ENCODE peak calls at places on chromosomes 6 and 20, in six cellular contexts. One of them, this sample, is unnamed.

GRCh38 chr6:106886922-106887797 is 87.4 kb downstream of the CD24 start:
- DNase-seq in mesenchymal stem cell: no peak
- DNase-seq in H9: no peak
- DNase-seq in IMR-90: no peak
- DNase-seq in H1: no peak
- DNase-seq in neuronal stem cell: peak; percentile 24
- DNase-seq in this sample: peak; percentile 53

GRCh38 chr6:87918461-87918941 is 129.1 kb upstream of the SPACA1 start:
- DNase-seq in neuronal stem cell: no peak
- DNase-seq in H9: no peak
- DNase-seq in mesenchymal stem cell: no peak
- DNase-seq in IMR-90: no peak
- DNase-seq in H1: no peak
- DNase-seq in this sample: peak; percentile 70

GRCh38 chr6:55980627-55981211 is 105.3 kb upstream of the BMP5 start:
- DNase-seq in neuronal stem cell: peak; percentile 56
- DNase-seq in mesenchymal stem cell: peak; percentile 55
- DNase-seq in IMR-90: peak; percentile 41
- DNase-seq in H9: no peak
- DNase-seq in H1: no peak
- DNase-seq in this sample: peak; percentile 56

GRCh38 chr6:81766482-81767069 is 14.1 kb upstream of the TENT5A start:
- DNase-seq in IMR-90: peak; percentile 93
- DNase-seq in H1: no peak
- DNase-seq in mesenchymal stem cell: peak; percentile 95
- DNase-seq in neuronal stem cell: no peak
- DNase-seq in H9: no peak
- DNase-seq in this sample: peak; percentile 49

GRCh38 chr6:107809966-107810365 is 14.1 kb downstream of the SCML4 start:
- DNase-seq in IMR-90: no peak
- DNase-seq in neuronal stem cell: no peak
- DNase-seq in H1: no peak
- DNase-seq in mesenchymal stem cell: no peak
- DNase-seq in H9: no peak
- DNase-seq in this sample: no peak

GRCh38 chr20:14631011-14631410 is 293.6 kb upstream of the FLRT3 start:
- DNase-seq in H1: no peak
- DNase-seq in neuronal stem cell: no peak
- DNase-seq in H9: no peak
- DNase-seq in mesenchymal stem cell: no peak
- DNase-seq in IMR-90: no peak
- DNase-seq in this sample: no peak

GRCh38 chr6:134689676-134690447 is 260.0 kb downstream of the ALDH8A1 start:
- DNase-seq in mesenchymal stem cell: no peak
- DNase-seq in H9: no peak
- DNase-seq in H1: no peak
- DNase-seq in IMR-90: no peak
- DNase-seq in neuronal stem cell: no peak
- DNase-seq in this sample: no peak

GRCh38 chr20:46330072-46330763 is 21.9 kb upstream of the CDH22 start:
- DNase-seq in mesenchymal stem cell: no peak
- DNase-seq in H1: no peak
- DNase-seq in neuronal stem cell: no peak
- DNase-seq in IMR-90: no peak
- DNase-seq in H9: no peak
- DNase-seq in this sample: no peak

GRCh38 chr6:119880840-119881239 is 531.3 kb upstream of the MAN1A1 start:
- DNase-seq in H9: no peak
- DNase-seq in neuronal stem cell: no peak
- DNase-seq in H1: no peak
- DNase-seq in mesenchymal stem cell: no peak
- DNase-seq in IMR-90: no peak
- DNase-seq in this sample: no peak

GRCh38 chr6:108102965-108103364 is 28.4 kb upstream of the OSTM1 start:
- DNase-seq in IMR-90: no peak
- DNase-seq in neuronal stem cell: no peak
- DNase-seq in mesenchymal stem cell: no peak
- DNase-seq in H9: no peak
- DNase-seq in H1: no peak
- DNase-seq in this sample: no peak

GRCh38 chr6:88220493-88220892 is 54.3 kb upstream of the CNR1 start:
- DNase-seq in IMR-90: no peak
- DNase-seq in neuronal stem cell: no peak
- DNase-seq in mesenchymal stem cell: peak; percentile 2
- DNase-seq in H1: no peak
- DNase-seq in H9: no peak
- DNase-seq in this sample: peak; percentile 39

GRCh38 chr20:35277127-35277526 is 795 bp downstream of the MMP24OS start:
- DNase-seq in mesenchymal stem cell: no peak
- DNase-seq in H9: no peak
- DNase-seq in IMR-90: no peak
- DNase-seq in neuronal stem cell: no peak
- DNase-seq in H1: no peak
- DNase-seq in this sample: no peak
- H4K8ac ChIP-seq in mesenchymal stem cell: peak overlapping the region; percentile 73
- H4K8ac ChIP-seq in H9: no peak overlapping the region
- H4K8ac ChIP-seq in IMR-90: peak overlapping the region; percentile 92
- H4K8ac ChIP-seq in neuronal stem cell: no peak overlapping the region
- H4K8ac ChIP-seq in H1: no peak overlapping the region
- H4K8ac ChIP-seq in this sample: peak overlapping the region; percentile 44

GRCh38 chr6:35919827-35920751 is 809 bp downstream of the SRPK1 start:
- DNase-seq in IMR-90: peak; percentile 78
- DNase-seq in neuronal stem cell: peak; percentile 21
- DNase-seq in mesenchymal stem cell: peak; percentile 88
- DNase-seq in H1: no peak
- DNase-seq in H9: peak; percentile 51
- DNase-seq in this sample: peak; percentile 79
- H4K8ac ChIP-seq in IMR-90: peak overlapping the region; percentile 8
- H4K8ac ChIP-seq in neuronal stem cell: no peak overlapping the region
- H4K8ac ChIP-seq in mesenchymal stem cell: peak overlapping the region; percentile 12
- H4K8ac ChIP-seq in H1: peak overlapping the region; percentile 69
- H4K8ac ChIP-seq in H9: no peak overlapping the region
- H4K8ac ChIP-seq in this sample: no peak overlapping the region

GRCh38 chr6:10080561-10080960 is 334.3 kb downstream of the TFAP2A start:
- DNase-seq in H1: no peak
- DNase-seq in mesenchymal stem cell: no peak
- DNase-seq in IMR-90: no peak
- DNase-seq in neuronal stem cell: no peak
- DNase-seq in H9: no peak
- DNase-seq in this sample: no peak
- H4K8ac ChIP-seq in H1: no peak overlapping the region
- H4K8ac ChIP-seq in mesenchymal stem cell: no peak overlapping the region
- H4K8ac ChIP-seq in IMR-90: no peak overlapping the region
- H4K8ac ChIP-seq in neuronal stem cell: no peak overlapping the region
- H4K8ac ChIP-seq in H9: no peak overlapping the region
- H4K8ac ChIP-seq in this sample: no peak overlapping the region

GRCh38 chr6:13163161-13163944 is 165.0 kb downstream of the TBC1D7 start:
- DNase-seq in H1: no peak
- DNase-seq in neuronal stem cell: no peak
- DNase-seq in IMR-90: no peak
- DNase-seq in mesenchymal stem cell: no peak
- DNase-seq in H9: no peak
- DNase-seq in this sample: no peak
- H4K8ac ChIP-seq in H1: no peak overlapping the region
- H4K8ac ChIP-seq in neuronal stem cell: no peak overlapping the region
- H4K8ac ChIP-seq in IMR-90: no peak overlapping the region
- H4K8ac ChIP-seq in mesenchymal stem cell: no peak overlapping the region
- H4K8ac ChIP-seq in H9: no peak overlapping the region
- H4K8ac ChIP-seq in this sample: no peak overlapping the region

This sample was measured in mesendoderm.